ENCODE peak calls at places on chromosomes 11 and 22, in seven cellular contexts. I is omental fat pad, H is GM10248, M is NCI-H1105 treated with DMSO at 0.1 percent for 48 hours, E is transverse colon, L is T-helper 1 cell, T is colonic mucosa. Y is an unnamed sample.

GRCh38 chr11:27423125-27423524 is 49.5 kb downstream of the LGR4 start:
- DNase-seq in L (no peak), H (no peak), E (peak; percentile 26), I (no peak), M (no peak), T (peak; percentile 31), Y (peak; percentile 54)

GRCh38 chr11:30128269-30128932 is 102.4 kb upstream of the FSHB start:
- DNase-seq in E (no peak), H (peak; percentile 7), I (no peak), T (no peak), M (peak; percentile 27), L (no peak), Y (peak; percentile 56)

GRCh38 chr11:108632041-108632440 is 32.8 kb upstream of the DDX10 start:
- DNase-seq in M (no peak), T (no peak), H (no peak), L (no peak), I (no peak), E (no peak), Y (no peak)

GRCh38 chr11:11044137-11044855 is 186.4 kb upstream of the ZBED5 start:
- DNase-seq in T (no peak), H (no peak), I (no peak), M (no peak), E (no peak), L (no peak), Y (no peak)

GRCh38 chr11:100964400-100964799 is 165.2 kb downstream of the PGR start:
- DNase-seq in H (no peak), M (no peak), E (no peak), L (no peak), I (no peak), T (no peak), Y (no peak)

GRCh38 chr11:9755561-9755960 is 91.7 kb downstream of the SWAP70 start:
- DNase-seq in L (no peak), I (no peak), E (no peak), H (no peak), T (no peak), M (peak; percentile 34), Y (peak; percentile 44)

GRCh38 chr11:57514538-57515331 is 767 bp downstream of the SLC43A1 start:
- DNase-seq in E (peak; percentile 72), T (peak; percentile 83), I (no peak), L (peak; percentile 35), M (peak; percentile 16), H (peak; percentile 72), Y (peak; percentile 73)

GRCh38 chr11:47591764-47592163 is 2.4 kb downstream of the C1QTNF4 start:
- DNase-seq in H (no peak), E (no peak), T (no peak), M (no peak), I (no peak), L (no peak), Y (no peak)

GRCh38 chr11:17658211-17658610 is 61.2 kb upstream of the MYOD1 start:
- DNase-seq in M (no peak), H (no peak), I (no peak), L (no peak), T (no peak), E (no peak), Y (no peak)

GRCh38 chr11:87301785-87302540 is 264.2 kb downstream of the TMEM135 start:
- DNase-seq in L (no peak), I (no peak), M (no peak), E (no peak), T (no peak), H (no peak), Y (no peak)

GRCh38 chr11:123235117-123235686 is 40.2 kb upstream of the CLMP start:
- DNase-seq in E (peak; percentile 50), L (peak; percentile 22), M (peak; percentile 37), T (peak; percentile 45), H (no peak), I (peak; percentile 50), Y (no peak)

GRCh38 chr22:38824587-38824986 is 19.2 kb downstream of the NPTXR start:
- DNase-seq in M (no peak), H (peak; percentile 67), I (no peak), T (peak; percentile 41), E (peak; percentile 31), L (peak; percentile 28), Y (peak; percentile 85)

GRCh38 chr11:45155058-45155551 is 8.7 kb downstream of the PRDM11 start:
- DNase-seq in I (no peak), E (no peak), L (no peak), H (no peak), T (peak; percentile 7), M (no peak), Y (no peak)

GRCh38 chr22:20086763-20087162 is 6.7 kb downstream of the DGCR8 start:
- DNase-seq in M (no peak), H (no peak), T (no peak), L (no peak), E (no peak), I (no peak), Y (no peak)

GRCh38 chr22:30830907-30831306 is 136.2 kb downstream of the OSBP2 start:
- DNase-seq in T (peak; percentile 67), M (no peak), E (peak; percentile 26), L (no peak), I (no peak), H (no peak), Y (peak; percentile 92)

GRCh38 chr11:69518081-69518950 is 36.9 kb downstream of the LINC01488 start:
- DNase-seq in I (no peak), L (no peak), M (no peak), H (no peak), E (no peak), T (no peak), Y (peak; percentile 78)

GRCh38 chr11:66311965-66312548 is 4.8 kb downstream of the CD248 start:
- DNase-seq in I (peak; percentile 78), H (peak; percentile 87), T (peak; percentile 94), M (peak; percentile 90), E (peak; percentile 95), L (peak; percentile 99), Y (peak; percentile 90)

GRCh38 chr11:13902456-13902855 is 60.1 kb upstream of the SPON1 start:
- DNase-seq in I (no peak), M (no peak), L (no peak), T (no peak), E (no peak), H (no peak), Y (no peak)

GRCh38 chr11:78416285-78417174 is 1.1 kb downstream of the GAB2 start:
- DNase-seq in I (peak; percentile 58), H (peak; percentile 84), T (peak; percentile 90), L (peak; percentile 62), E (peak; percentile 86), M (peak; percentile 78), Y (peak; percentile 87)

GRCh38 chr22:41411021-41411851 is 29.5 kb downstream of the TEF start:
- DNase-seq in H (no peak), I (no peak), E (no peak), L (no peak), T (no peak), M (peak; percentile 0), Y (no peak)

GRCh38 chr11:74941492-74941891 is 7.4 kb downstream of the XRRA1 start:
- DNase-seq in T (no peak), M (no peak), L (no peak), I (no peak), H (no peak), E (no peak), Y (no peak)

GRCh38 chr11:111416231-111416960 is 37.3 kb upstream of the POU2AF1 start:
- DNase-seq in H (no peak), M (no peak), I (no peak), E (no peak), T (no peak), L (no peak), Y (no peak)

GRCh38 chr11:69818243-69819108 is 740 bp downstream of the FGF3 start:
- DNase-seq in I (no peak), M (no peak), L (no peak), T (no peak), E (no peak), H (no peak), Y (no peak)

GRCh38 chr11:85889676-85890579 is 34.7 kb downstream of the CCDC83 start:
- DNase-seq in T (no peak), I (no peak), E (no peak), M (no peak), H (no peak), L (no peak), Y (peak; percentile 87)

Y was measured in AG20443.